ENCODE peak calls at places on chromosome 6, in five cellular contexts. One of them, this sample, is unnamed.

GRCh38 chr6:75272145-75272840 is 12.3 kb downstream of the TMEM30A start:
- DNase-seq in cardiac muscle cell: no peak
- DNase-seq in SK-MEL-5: no peak
- DNase-seq in posterior cingulate gyrus: no peak
- DNase-seq in GM06990: no peak
- DNase-seq in this sample: no peak

GRCh38 chr6:69758214-69758613 is 38.6 kb downstream of the LMBRD1 start:
- DNase-seq in GM06990: no peak
- DNase-seq in SK-MEL-5: no peak
- DNase-seq in cardiac muscle cell: no peak
- DNase-seq in posterior cingulate gyrus: no peak
- DNase-seq in this sample: no peak

GRCh38 chr6:7245668-7246393 is 67.2 kb downstream of the SSR1 start:
- DNase-seq in posterior cingulate gyrus: no peak
- DNase-seq in SK-MEL-5: no peak
- DNase-seq in cardiac muscle cell: no peak
- DNase-seq in GM06990: no peak
- DNase-seq in this sample: no peak

GRCh38 chr6:104325341-104326172 is 534.2 kb downstream of the HACE1 start:
- DNase-seq in posterior cingulate gyrus: no peak
- DNase-seq in SK-MEL-5: peak
- DNase-seq in GM06990: no peak
- DNase-seq in cardiac muscle cell: peak
- DNase-seq in this sample: peak

GRCh38 chr6:38867726-38868125 is 152.6 kb downstream of the DNAH8 start:
- DNase-seq in GM06990: no peak
- DNase-seq in SK-MEL-5: no peak
- DNase-seq in posterior cingulate gyrus: no peak
- DNase-seq in cardiac muscle cell: no peak
- DNase-seq in this sample: no peak

GRCh38 chr6:37131104-37131959 is 38.6 kb upstream of the PIM1 start:
- DNase-seq in posterior cingulate gyrus: no peak
- DNase-seq in GM06990: no peak
- DNase-seq in cardiac muscle cell: peak
- DNase-seq in SK-MEL-5: peak
- DNase-seq in this sample: peak

GRCh38 chr6:71395731-71396409 is 107.3 kb downstream of the OGFRL1 start:
- DNase-seq in cardiac muscle cell: no peak
- DNase-seq in GM06990: no peak
- DNase-seq in posterior cingulate gyrus: no peak
- DNase-seq in SK-MEL-5: no peak
- DNase-seq in this sample: no peak

GRCh38 chr6:25652007-25652515 is at the start of gene SCGN:
- DNase-seq in GM06990: peak
- DNase-seq in posterior cingulate gyrus: peak
- DNase-seq in SK-MEL-5: peak
- DNase-seq in cardiac muscle cell: peak
- DNase-seq in this sample: no peak

GRCh38 chr6:84777888-84778287 is 13.5 kb upstream of the TBX18 start:
- DNase-seq in GM06990: no peak
- DNase-seq in posterior cingulate gyrus: no peak
- DNase-seq in SK-MEL-5: peak
- DNase-seq in cardiac muscle cell: no peak
- DNase-seq in this sample: no peak

GRCh38 chr6:134584809-134585528 is 267.1 kb upstream of the SGK1 start:
- DNase-seq in GM06990: no peak
- DNase-seq in cardiac muscle cell: no peak
- DNase-seq in posterior cingulate gyrus: no peak
- DNase-seq in SK-MEL-5: peak
- DNase-seq in this sample: peak

GRCh38 chr6:94751641-94752329 is 825.5 kb upstream of the MANEA start:
- DNase-seq in GM06990: no peak
- DNase-seq in cardiac muscle cell: no peak
- DNase-seq in posterior cingulate gyrus: no peak
- DNase-seq in SK-MEL-5: peak
- DNase-seq in this sample: no peak

GRCh38 chr6:44332585-44332984 is 9.9 kb upstream of the SPATS1 start:
- DNase-seq in posterior cingulate gyrus: no peak
- DNase-seq in cardiac muscle cell: no peak
- DNase-seq in GM06990: no peak
- DNase-seq in SK-MEL-5: peak
- DNase-seq in this sample: no peak

GRCh38 chr6:143805832-143806281 is 37.3 kb upstream of the LTV1 start:
- DNase-seq in GM06990: no peak
- DNase-seq in posterior cingulate gyrus: no peak
- DNase-seq in cardiac muscle cell: no peak
- DNase-seq in SK-MEL-5: no peak
- DNase-seq in this sample: no peak

GRCh38 chr6:30111266-30111856 is 1.5 kb downstream of the TRIM31 start:
- DNase-seq in SK-MEL-5: no peak
- DNase-seq in posterior cingulate gyrus: no peak
- DNase-seq in GM06990: no peak
- DNase-seq in cardiac muscle cell: no peak
- DNase-seq in this sample: no peak

GRCh38 chr6:110949679-110950285 is 8.7 kb upstream of the GTF3C6 start:
- DNase-seq in SK-MEL-5: peak
- DNase-seq in cardiac muscle cell: peak
- DNase-seq in GM06990: no peak
- DNase-seq in posterior cingulate gyrus: no peak
- DNase-seq in this sample: peak

GRCh38 chr6:34810936-34811632 is 19.2 kb downstream of the BLTP3A start:
- DNase-seq in posterior cingulate gyrus: no peak
- DNase-seq in cardiac muscle cell: no peak
- DNase-seq in GM06990: peak
- DNase-seq in SK-MEL-5: no peak
- DNase-seq in this sample: no peak

GRCh38 chr6:42147138-42147562 is 4.7 kb upstream of the C6orf132 start:
- DNase-seq in posterior cingulate gyrus: no peak
- DNase-seq in GM06990: no peak
- DNase-seq in SK-MEL-5: no peak
- DNase-seq in cardiac muscle cell: no peak
- DNase-seq in this sample: no peak